ENCODE peak calls at places on chromosomes 16 and 17, in five cellular contexts. One of them, this sample, is unnamed.
A peak's percentile ranks its signal among the peaks of the same experiment; 100 is the strongest.

GRCh38 chr17:880074-880870 is 98.1 kb downstream of the MRM3 start:
- DNase-seq in tibial artery: no peak
- DNase-seq in NCI-H1105 treated with DMSO at 0.1 percent for 48 hours: no peak
- DNase-seq in hepatocyte: no peak
- DNase-seq in adrenal gland: peak; percentile 66
- DNase-seq in this sample: no peak

GRCh38 chr17:78063489-78063888 is 65.1 kb downstream of the TMC6 start:
- DNase-seq in tibial artery: no peak
- DNase-seq in NCI-H1105 treated with DMSO at 0.1 percent for 48 hours: no peak
- DNase-seq in hepatocyte: no peak
- DNase-seq in adrenal gland: no peak
- DNase-seq in this sample: no peak

GRCh38 chr17:83173180-83173996 is 94.0 kb downstream of the METRNL start:
- DNase-seq in tibial artery: no peak
- DNase-seq in NCI-H1105 treated with DMSO at 0.1 percent for 48 hours: no peak
- DNase-seq in hepatocyte: peak; percentile 3
- DNase-seq in adrenal gland: no peak
- DNase-seq in this sample: no peak

GRCh38 chr16:928526-928925 is 42.3 kb downstream of the LMF1 start:
- DNase-seq in tibial artery: no peak
- DNase-seq in NCI-H1105 treated with DMSO at 0.1 percent for 48 hours: no peak
- DNase-seq in hepatocyte: no peak
- DNase-seq in adrenal gland: no peak
- DNase-seq in this sample: no peak

GRCh38 chr16:55562936-55563335 is 3.5 kb upstream of the CAPNS2 start:
- DNase-seq in tibial artery: no peak
- DNase-seq in NCI-H1105 treated with DMSO at 0.1 percent for 48 hours: no peak
- DNase-seq in hepatocyte: no peak
- DNase-seq in adrenal gland: no peak
- DNase-seq in this sample: no peak

GRCh38 chr17:28720247-28720996 is 637 bp downstream of the RPL23A start:
- DNase-seq in tibial artery: no peak
- DNase-seq in NCI-H1105 treated with DMSO at 0.1 percent for 48 hours: no peak
- DNase-seq in hepatocyte: no peak
- DNase-seq in adrenal gland: no peak
- DNase-seq in this sample: no peak

GRCh38 chr17:45106101-45106500 is 26.2 kb downstream of the PLCD3 start:
- DNase-seq in tibial artery: no peak
- DNase-seq in NCI-H1105 treated with DMSO at 0.1 percent for 48 hours: no peak
- DNase-seq in hepatocyte: no peak
- DNase-seq in adrenal gland: no peak
- DNase-seq in this sample: no peak

GRCh38 chr16:59573528-59574271 is 839.6 kb upstream of the GOT2 start:
- DNase-seq in tibial artery: no peak
- DNase-seq in NCI-H1105 treated with DMSO at 0.1 percent for 48 hours: no peak
- DNase-seq in hepatocyte: no peak
- DNase-seq in adrenal gland: no peak
- DNase-seq in this sample: no peak

GRCh38 chr16:50269769-50270509 is 3.6 kb downstream of the ADCY7 start:
- DNase-seq in tibial artery: no peak
- DNase-seq in NCI-H1105 treated with DMSO at 0.1 percent for 48 hours: no peak
- DNase-seq in hepatocyte: no peak
- DNase-seq in adrenal gland: no peak
- DNase-seq in this sample: no peak

GRCh38 chr17:67386965-67387551 is 10.0 kb downstream of the PITPNC1 start:
- DNase-seq in tibial artery: no peak
- DNase-seq in NCI-H1105 treated with DMSO at 0.1 percent for 48 hours: peak; percentile 30
- DNase-seq in hepatocyte: peak; percentile 56
- DNase-seq in adrenal gland: peak; percentile 45
- DNase-seq in this sample: peak; percentile 62

GRCh38 chr16:77304883-77305282 is 105.7 kb downstream of the SYCE1L start:
- DNase-seq in tibial artery: no peak
- DNase-seq in NCI-H1105 treated with DMSO at 0.1 percent for 48 hours: no peak
- DNase-seq in hepatocyte: peak; percentile 18
- DNase-seq in adrenal gland: no peak
- DNase-seq in this sample: no peak

GRCh38 chr16:56343661-56344517 is 81.5 kb downstream of the AMFR start:
- DNase-seq in tibial artery: no peak
- DNase-seq in NCI-H1105 treated with DMSO at 0.1 percent for 48 hours: no peak
- DNase-seq in hepatocyte: no peak
- DNase-seq in adrenal gland: no peak
- DNase-seq in this sample: no peak

GRCh38 chr16:54633943-54634362 is 296.7 kb upstream of the IRX5 start:
- DNase-seq in tibial artery: peak; percentile 67
- DNase-seq in NCI-H1105 treated with DMSO at 0.1 percent for 48 hours: peak; percentile 52
- DNase-seq in hepatocyte: no peak
- DNase-seq in adrenal gland: no peak
- DNase-seq in this sample: peak; percentile 27

GRCh38 chr17:15744885-15745284 is 12.8 kb downstream of the TBC1D26 start:
- DNase-seq in tibial artery: no peak
- DNase-seq in NCI-H1105 treated with DMSO at 0.1 percent for 48 hours: peak; percentile 80
- DNase-seq in hepatocyte: no peak
- DNase-seq in adrenal gland: no peak
- DNase-seq in this sample: no peak

GRCh38 chr16:10827691-10828341 is 9.2 kb upstream of the TVP23A start:
- DNase-seq in tibial artery: peak; percentile 80
- DNase-seq in NCI-H1105 treated with DMSO at 0.1 percent for 48 hours: no peak
- DNase-seq in hepatocyte: peak; percentile 46
- DNase-seq in adrenal gland: peak; percentile 81
- DNase-seq in this sample: peak; percentile 88

GRCh38 chr16:79597277-79597676 is 3.3 kb downstream of the MAF start:
- DNase-seq in tibial artery: no peak
- DNase-seq in NCI-H1105 treated with DMSO at 0.1 percent for 48 hours: no peak
- DNase-seq in hepatocyte: no peak
- DNase-seq in adrenal gland: no peak
- DNase-seq in this sample: no peak

GRCh38 chr17:56699186-56699895 is 105.8 kb downstream of the NOG start:
- DNase-seq in tibial artery: peak; percentile 24
- DNase-seq in NCI-H1105 treated with DMSO at 0.1 percent for 48 hours: peak; percentile 54
- DNase-seq in hepatocyte: peak; percentile 93
- DNase-seq in adrenal gland: peak; percentile 43
- DNase-seq in this sample: peak; percentile 26

GRCh38 chr17:27776882-27777624 is 23.3 kb downstream of the NOS2 start:
- DNase-seq in tibial artery: no peak
- DNase-seq in NCI-H1105 treated with DMSO at 0.1 percent for 48 hours: no peak
- DNase-seq in hepatocyte: no peak
- DNase-seq in adrenal gland: no peak
- DNase-seq in this sample: no peak

GRCh38 chr17:37802712-37803416 is 58.0 kb upstream of the HNF1B start:
- DNase-seq in tibial artery: peak; percentile 34
- DNase-seq in NCI-H1105 treated with DMSO at 0.1 percent for 48 hours: no peak
- DNase-seq in hepatocyte: no peak
- DNase-seq in adrenal gland: peak; percentile 57
- DNase-seq in this sample: peak; percentile 23

GRCh38 chr16:49158029-49158642 is 123.5 kb downstream of the CBLN1 start:
- DNase-seq in tibial artery: no peak
- DNase-seq in NCI-H1105 treated with DMSO at 0.1 percent for 48 hours: no peak
- DNase-seq in hepatocyte: peak; percentile 73
- DNase-seq in adrenal gland: no peak
- DNase-seq in this sample: peak; percentile 28

GRCh38 chr16:6274366-6274765 is 1058.3 kb upstream of the RBFOX1 start:
- DNase-seq in tibial artery: no peak
- DNase-seq in NCI-H1105 treated with DMSO at 0.1 percent for 48 hours: no peak
- DNase-seq in hepatocyte: no peak
- DNase-seq in adrenal gland: no peak
- DNase-seq in this sample: no peak

GRCh38 chr16:68760671-68761275 is 23.7 kb downstream of the CDH1 start:
- DNase-seq in tibial artery: no peak
- DNase-seq in NCI-H1105 treated with DMSO at 0.1 percent for 48 hours: no peak
- DNase-seq in hepatocyte: peak; percentile 42
- DNase-seq in adrenal gland: no peak
- DNase-seq in this sample: no peak

GRCh38 chr17:74259667-74260524 is 14.1 kb upstream of the DNAI2 start:
- DNase-seq in tibial artery: no peak
- DNase-seq in NCI-H1105 treated with DMSO at 0.1 percent for 48 hours: no peak
- DNase-seq in hepatocyte: no peak
- DNase-seq in adrenal gland: no peak
- DNase-seq in this sample: no peak

GRCh38 chr17:20908373-20909273 is 134.2 kb downstream of the USP22 start:
- DNase-seq in tibial artery: peak; percentile 86
- DNase-seq in NCI-H1105 treated with DMSO at 0.1 percent for 48 hours: no peak
- DNase-seq in hepatocyte: peak; percentile 94
- DNase-seq in adrenal gland: peak; percentile 95
- DNase-seq in this sample: peak; percentile 92

This sample was measured in heart right ventricle.